ENCODE peak calls at places on chromosomes 5 and 9, in five cellular contexts. K is dorsolateral prefrontal cortex, N is NCI-H1436 treated with DMSO at 0.1 percent for 48 hours, C is left ventricle myocardium superior, E is H4. U is an unnamed sample.
A peak's percentile ranks its signal among the peaks of the same experiment; 100 is the strongest.

GRCh38 chr9:91495450-91495849 is 71.8 kb upstream of the NFIL3 start:
- DNase-seq in N (no peak), C (no peak), K (no peak), E (peak; percentile 88), U (no peak)

GRCh38 chr5:83374547-83374946 is 97.0 kb upstream of the VCAN start:
- DNase-seq in N (no peak), K (no peak), E (no peak), C (no peak), U (peak; percentile 45)

GRCh38 chr9:123678038-123678877 is 251.7 kb downstream of the DENND1A start:
- DNase-seq in K (no peak), E (no peak), N (peak; percentile 55), C (no peak), U (no peak)

GRCh38 chr5:126403156-126403555 is 20.1 kb upstream of the GRAMD2B start:
- DNase-seq in K (no peak), N (no peak), E (no peak), C (no peak), U (no peak)

GRCh38 chr5:179797741-179798140 is 4.0 kb downstream of the LTC4S start:
- DNase-seq in E (no peak), N (no peak), C (no peak), K (no peak), U (no peak)

GRCh38 chr5:100779669-100780375 is 123.3 kb downstream of the ST8SIA4 start:
- DNase-seq in C (no peak), E (no peak), K (no peak), N (no peak), U (peak; percentile 20)

GRCh38 chr5:112492291-112492690 is 73.2 kb upstream of the EPB41L4A start:
- DNase-seq in C (peak; percentile 65), K (no peak), N (no peak), E (peak; percentile 86), U (peak; percentile 79)

GRCh38 chr9:109989296-109989695 is 209.3 kb downstream of the PALM2AKAP2 start:
- DNase-seq in C (no peak), E (no peak), K (no peak), N (no peak), U (no peak)

GRCh38 chr5:145619806-145620205 is 215.3 kb downstream of the PRELID2 start:
- DNase-seq in N (no peak), E (no peak), K (no peak), C (no peak), U (no peak)

GRCh38 chr9:33153666-33154065 is 13.5 kb downstream of the B4GALT1 start:
- DNase-seq in E (no peak), C (no peak), K (no peak), N (no peak), U (no peak)

GRCh38 chr5:122170630-122171029 is 41.3 kb downstream of the ZNF474 start:
- DNase-seq in E (no peak), N (no peak), K (no peak), C (no peak), U (no peak)

GRCh38 chr5:98794414-98795080 is 21.1 kb downstream of the RGMB start:
- DNase-seq in C (no peak), N (no peak), E (no peak), K (no peak), U (no peak)

GRCh38 chr5:29972597-29972996 is 1220.9 kb upstream of the CDH6 start:
- DNase-seq in N (no peak), K (no peak), C (no peak), E (no peak), U (no peak)

GRCh38 chr9:28678097-28678496 is 1104.8 kb upstream of the C9orf72 start:
- DNase-seq in C (no peak), E (peak; percentile 17), K (no peak), N (no peak), U (no peak)

GRCh38 chr5:65055938-65056337 is 287.2 kb downstream of the CWC27 start:
- DNase-seq in E (no peak), N (no peak), C (no peak), K (no peak), U (no peak)

U was measured in left cardiac atrium.